ENCODE peak calls at places on chromosomes 6 and 20, in five cellular contexts. I is stomach, A is H1, N is suprapubic skin, H is GM12878. V is an unnamed sample.

GRCh38 chr6:35181933-35182612 is 31.7 kb upstream of the SCUBE3 start:
- DNase-seq in I (peak; percentile 45), A (peak; percentile 64), N (no peak), H (no peak), V (peak; percentile 80)

GRCh38 chr20:33947709-33948295 is 45.9 kb upstream of the RALY start:
- DNase-seq in I (no peak), A (peak; percentile 82), N (no peak), H (peak; percentile 19), V (no peak)

GRCh38 chr6:134753001-134753400 is 196.9 kb downstream of the ALDH8A1 start:
- DNase-seq in I (no peak), A (no peak), N (no peak), H (no peak), V (no peak)

GRCh38 chr20:21510414-21510971 is 3.4 kb downstream of the NKX2-2 start:
- DNase-seq in I (no peak), A (peak; percentile 62), N (no peak), H (no peak), V (no peak)

GRCh38 chr20:9635756-9636155 is 121.4 kb downstream of the LAMP5 start:
- DNase-seq in I (no peak), A (no peak), N (no peak), H (no peak), V (no peak)

GRCh38 chr6:129598244-129599187 is 111.5 kb downstream of the ARHGAP18 start:
- DNase-seq in I (no peak), A (no peak), N (no peak), H (peak; percentile 76), V (no peak)

GRCh38 chr6:29506446-29507067 is 18.8 kb upstream of the MAS1L start:
- DNase-seq in I (no peak), A (peak; percentile 28), N (no peak), H (no peak), V (no peak)

GRCh38 chr6:51887859-51888258 is 199.6 kb downstream of the PKHD1 start:
- DNase-seq in I (no peak), A (no peak), N (no peak), H (no peak), V (no peak)

GRCh38 chr20:62285722-62286121 is 17.1 kb upstream of the ADRM1 start:
- DNase-seq in I (no peak), A (no peak), N (peak; percentile 67), H (no peak), V (no peak)

GRCh38 chr6:26550250-26550993 is 12.3 kb downstream of the HMGN4 start:
- DNase-seq in I (peak; percentile 40), A (peak; percentile 89), N (no peak), H (no peak), V (peak; percentile 93)

GRCh38 chr20:25467441-25467840 is 60.0 kb downstream of the GINS1 start:
- DNase-seq in I (no peak), A (no peak), N (no peak), H (no peak), V (no peak)

GRCh38 chr6:56637640-56638039 is 5.0 kb downstream of the DST start:
- DNase-seq in I (no peak), A (no peak), N (no peak), H (peak; percentile 7), V (no peak)

GRCh38 chr6:151763938-151764680 is 43.4 kb upstream of the ESR1 start:
- DNase-seq in I (peak; percentile 94), A (peak; percentile 93), N (peak; percentile 92), H (no peak), V (peak; percentile 49)
- TF ChIP-seq EP300 in I (no peak), A (no peak), N (no peak), H (no peak), V (no peak)

GRCh38 chr20:53579581-53580375 is 13.9 kb downstream of the ZNF217 start:
- DNase-seq in I (peak; percentile 25), A (no peak), N (no peak), H (no peak), V (peak; percentile 36)
- TF ChIP-seq POLR2AphosphoS5 in I (no peak), A (no peak), N (no peak), H (no peak), V (no peak)

GRCh38 chr6:14621518-14621917 is 503.9 kb downstream of the CD83 start:
- DNase-seq in I (no peak), A (no peak), N (no peak), H (no peak), V (peak; percentile 33)

GRCh38 chr6:14619419-14619781 is 501.8 kb downstream of the CD83 start:
- DNase-seq in I (peak; percentile 63), A (peak; percentile 11), N (no peak), H (no peak), V (no peak)

GRCh38 chr6:14616611-14617010 is 499.0 kb downstream of the CD83 start:
- DNase-seq in I (no peak), A (peak; percentile 6), N (no peak), H (no peak), V (no peak)

GRCh38 chr6:14620522-14620921 is 502.9 kb downstream of the CD83 start:
- DNase-seq in I (no peak), A (no peak), N (no peak), H (no peak), V (peak; percentile 27)

DNA sequence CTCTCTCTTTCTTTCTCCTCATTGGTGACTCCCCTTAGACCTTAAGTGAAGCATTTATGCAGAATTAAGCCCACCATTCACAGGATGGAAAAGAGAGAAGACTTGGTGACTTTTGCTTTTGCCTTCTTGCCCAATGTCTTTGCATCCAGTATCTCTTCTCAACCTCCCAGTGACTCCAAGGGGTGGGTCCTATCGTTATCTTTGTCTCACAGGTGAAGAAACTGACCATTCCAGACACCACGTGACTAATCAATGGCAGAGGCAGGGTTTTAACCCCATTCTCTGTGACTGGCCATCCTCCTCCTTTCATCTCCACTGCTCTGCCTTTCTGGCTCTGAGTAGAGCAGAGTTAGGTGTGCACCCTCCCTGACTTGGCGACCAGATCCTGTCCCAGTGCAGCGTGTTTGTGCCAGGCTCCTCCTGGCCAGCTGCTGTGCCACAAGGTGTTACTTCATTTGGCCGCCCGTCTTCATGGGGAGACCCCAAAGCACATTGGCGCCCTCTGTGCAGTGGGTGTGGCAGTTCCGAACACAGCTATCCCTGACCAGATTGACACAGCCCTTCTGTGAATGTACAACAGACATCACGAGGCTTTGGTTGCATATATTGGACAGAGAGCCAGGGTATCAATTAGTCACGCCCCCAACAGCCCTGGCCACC is 501.3 kb downstream of the CD83 start:
- DNase-seq in I (no peak), A (no peak), N (no peak), H (no peak), V (no peak)
- TF ChIP-seq EP300 in I (no peak), A (no peak), N (no peak), H (no peak), V (no peak)

DNA sequence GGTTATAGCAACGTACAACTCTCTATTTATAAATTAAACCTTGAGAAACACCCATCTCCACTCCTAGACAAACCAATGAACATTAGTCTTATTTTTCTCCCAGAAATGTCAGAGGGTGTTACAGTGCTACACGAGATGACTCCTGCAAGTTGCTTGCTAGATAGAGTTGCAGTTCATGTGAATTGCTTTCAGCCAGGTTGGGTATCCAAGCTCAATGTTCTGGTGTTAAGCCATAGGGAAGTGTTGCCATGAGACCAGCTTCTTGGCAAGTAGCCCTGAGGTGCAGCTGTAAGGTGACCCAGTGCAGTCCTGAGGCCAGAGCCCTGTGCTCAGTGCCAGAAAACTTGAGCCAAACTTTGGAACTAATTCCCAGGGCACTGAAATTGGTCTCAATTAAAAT is 51.3 kb upstream of the REV3L start:
- DNase-seq in I (peak; percentile 92), A (no peak), N (no peak), H (no peak), V (no peak)
- TF ChIP-seq POLR2AphosphoS5 in I (no peak), A (no peak), N (no peak), H (no peak), V (no peak)